ENCODE peak calls at places on chromosomes 6 and 20, in nine cellular contexts. E is psoas muscle, M is GM03348, A is NCI-H187 treated with DMSO at 0.1 percent for 48 hours, X is iPS-NIHi11, V is SHP77 treated with DMSO at 0.1 percent for 48 hours, Z is BE2C, F is A549, J is hepatocyte. S is an unnamed sample.

GRCh38 chr6:45715508-45715803 is 300.2 kb downstream of the CLIC5 start:
- DNase-seq in E (no peak), M (no peak), A (no peak), X (no peak), V (no peak), Z (no peak), F (no peak), J (no peak), S (no peak)

GRCh38 chr20:44398303-44398702 is 42.8 kb downstream of the HNF4A start:
- DNase-seq in E (no peak), M (no peak), A (no peak), X (no peak), V (no peak), Z (no peak), F (peak; percentile 87), J (no peak), S (no peak)

GRCh38 chr6:68196645-68197044 is 438.4 kb upstream of the ADGRB3 start:
- DNase-seq in E (no peak), M (no peak), A (no peak), X (peak; percentile 19), V (no peak), Z (peak; percentile 24), F (no peak), J (no peak), S (no peak)

GRCh38 chr20:3406481-3407425 is 716 bp downstream of the DNAAF9 start:
- DNase-seq in E (peak; percentile 75), M (peak; percentile 65), A (no peak), X (peak; percentile 58), V (no peak), Z (peak; percentile 18), F (peak; percentile 64), J (peak; percentile 76), S (peak; percentile 3)

GRCh38 chr6:146290589-146290901 is 253.1 kb upstream of the RAB32 start:
- DNase-seq in E (no peak), M (no peak), A (no peak), X (no peak), V (no peak), Z (no peak), F (no peak), J (no peak), S (no peak)

GRCh38 chr20:43102394-43102793 is 87.3 kb downstream of the PTPRT start:
- DNase-seq in E (no peak), M (no peak), A (no peak), X (peak; percentile 58), V (no peak), Z (no peak), F (no peak), J (no peak), S (no peak)

GRCh38 chr20:33004141-33004751 is at the start of gene SUN5:
- DNase-seq in E (no peak), M (no peak), A (no peak), X (no peak), V (no peak), Z (no peak), F (no peak), J (no peak), S (no peak)

GRCh38 chr20:38649275-38649891 is 47.8 kb downstream of the ARHGAP40 start:
- DNase-seq in E (no peak), M (peak; percentile 56), A (no peak), X (peak; percentile 63), V (no peak), Z (peak; percentile 60), F (no peak), J (peak; percentile 57), S (no peak)

GRCh38 chr6:105374010-105374420 is 28.9 kb downstream of the PREP start:
- DNase-seq in E (no peak), M (peak; percentile 75), A (no peak), X (no peak), V (no peak), Z (no peak), F (no peak), J (peak; percentile 73), S (no peak)

GRCh38 chr6:88914180-88914579 is 49.2 kb downstream of the RNGTT start:
- DNase-seq in E (no peak), M (no peak), A (no peak), X (no peak), V (no peak), Z (no peak), F (no peak), J (no peak), S (no peak)

GRCh38 chr20:16061394-16061793 is 511.9 kb downstream of the KIF16B start:
- DNase-seq in E (no peak), M (no peak), A (no peak), X (no peak), V (no peak), Z (no peak), F (no peak), J (peak; percentile 27), S (no peak)

GRCh38 chr6:116492331-116493067 is 18.9 kb upstream of the CALHM5 start:
- DNase-seq in E (no peak), M (no peak), A (no peak), X (no peak), V (no peak), Z (no peak), F (no peak), J (no peak), S (no peak)

GRCh38 chr6:69706724-69707123 is 90.1 kb downstream of the LMBRD1 start:
- DNase-seq in E (no peak), M (no peak), A (no peak), X (no peak), V (no peak), Z (no peak), F (no peak), J (no peak), S (no peak)

GRCh38 chr6:73258721-73259120 is 4.3 kb downstream of the KHDC1 start:
- DNase-seq in E (no peak), M (no peak), A (no peak), X (no peak), V (no peak), Z (no peak), F (no peak), J (no peak), S (no peak)

GRCh38 chr20:54133434-54134427 is 40.1 kb downstream of the CYP24A1 start:
- DNase-seq in E (no peak), M (no peak), A (no peak), X (no peak), V (no peak), Z (no peak), F (no peak), J (peak; percentile 67), S (no peak)

GRCh38 chr6:160207618-160208017 is 51.0 kb downstream of the SLC22A2 start:
- DNase-seq in E (no peak), M (no peak), A (no peak), X (no peak), V (no peak), Z (no peak), F (no peak), J (no peak), S (no peak)

GRCh38 chr20:775679-776135 is 7.4 kb upstream of the SLC52A3 start:
- DNase-seq in E (no peak), M (no peak), A (no peak), X (peak; percentile 77), V (no peak), Z (no peak), F (no peak), J (peak; percentile 33), S (no peak)

GRCh38 chr20:4920131-4920530 is 81.2 kb downstream of the SLC23A2 start:
- DNase-seq in E (no peak), M (no peak), A (no peak), X (no peak), V (no peak), Z (no peak), F (no peak), J (no peak), S (no peak)

GRCh38 chr6:16804515-16805161 is 43.4 kb upstream of the ATXN1 start:
- DNase-seq in E (no peak), M (no peak), A (no peak), X (no peak), V (no peak), Z (no peak), F (no peak), J (no peak), S (no peak)

GRCh38 chr20:36367907-36368306 is 61.8 kb downstream of the DLGAP4 start:
- DNase-seq in E (no peak), M (no peak), A (no peak), X (no peak), V (no peak), Z (no peak), F (no peak), J (no peak), S (no peak)

S was measured in central memory CD4-positive, alpha-beta T cell.